ENCODE peak calls at places on chromosome 1, in six cellular contexts. One of them, this sample, is unnamed.

GRCh38 chr1:45266151-45266801 is 59.9 kb upstream of the ZSWIM5 start:
- DNase-seq in esophagus muscularis mucosa: no peak
- DNase-seq in uterus: peak
- DNase-seq in left ventricle myocardium inferior: peak
- DNase-seq in psoas muscle: peak
- DNase-seq in fibroblast of lung: peak
- DNase-seq in this sample: no peak

GRCh38 chr1:198333744-198334143 is 176.9 kb downstream of the NEK7 start:
- DNase-seq in fibroblast of lung: peak
- DNase-seq in psoas muscle: no peak
- DNase-seq in left ventricle myocardium inferior: no peak
- DNase-seq in esophagus muscularis mucosa: no peak
- DNase-seq in uterus: no peak
- DNase-seq in this sample: no peak

GRCh38 chr1:65343286-65343685 is 33.9 kb downstream of the DNAJC6 start:
- DNase-seq in uterus: no peak
- DNase-seq in fibroblast of lung: peak
- DNase-seq in left ventricle myocardium inferior: no peak
- DNase-seq in psoas muscle: no peak
- DNase-seq in esophagus muscularis mucosa: peak
- DNase-seq in this sample: no peak

GRCh38 chr1:91555821-91556531 is 55.3 kb downstream of the CDC7 start:
- DNase-seq in psoas muscle: no peak
- DNase-seq in uterus: no peak
- DNase-seq in left ventricle myocardium inferior: no peak
- DNase-seq in esophagus muscularis mucosa: peak
- DNase-seq in fibroblast of lung: peak
- DNase-seq in this sample: peak

GRCh38 chr1:193919827-193920226 is 733.4 kb upstream of the B3GALT2 start:
- DNase-seq in uterus: no peak
- DNase-seq in psoas muscle: no peak
- DNase-seq in esophagus muscularis mucosa: no peak
- DNase-seq in left ventricle myocardium inferior: no peak
- DNase-seq in fibroblast of lung: peak
- DNase-seq in this sample: no peak

GRCh38 chr1:181106479-181106878 is 18.0 kb downstream of the IER5 start:
- DNase-seq in left ventricle myocardium inferior: no peak
- DNase-seq in fibroblast of lung: no peak
- DNase-seq in esophagus muscularis mucosa: no peak
- DNase-seq in psoas muscle: no peak
- DNase-seq in uterus: no peak
- DNase-seq in this sample: no peak

GRCh38 chr1:20600156-20600555 is 11.3 kb downstream of the CDA start:
- DNase-seq in esophagus muscularis mucosa: no peak
- DNase-seq in psoas muscle: no peak
- DNase-seq in uterus: no peak
- DNase-seq in fibroblast of lung: no peak
- DNase-seq in left ventricle myocardium inferior: no peak
- DNase-seq in this sample: no peak

GRCh38 chr1:185393205-185393604 is 76.2 kb upstream of the IVNS1ABP start:
- DNase-seq in esophagus muscularis mucosa: no peak
- DNase-seq in fibroblast of lung: no peak
- DNase-seq in psoas muscle: no peak
- DNase-seq in left ventricle myocardium inferior: no peak
- DNase-seq in uterus: no peak
- DNase-seq in this sample: no peak

GRCh38 chr1:115949156-115949555 is 27.2 kb upstream of the SLC22A15 start:
- DNase-seq in uterus: no peak
- DNase-seq in esophagus muscularis mucosa: no peak
- DNase-seq in left ventricle myocardium inferior: no peak
- DNase-seq in fibroblast of lung: no peak
- DNase-seq in psoas muscle: no peak
- DNase-seq in this sample: no peak

GRCh38 chr1:47782414-47783165 is 214.6 kb downstream of the TRABD2B start:
- DNase-seq in left ventricle myocardium inferior: no peak
- DNase-seq in fibroblast of lung: no peak
- DNase-seq in psoas muscle: peak
- DNase-seq in esophagus muscularis mucosa: no peak
- DNase-seq in uterus: no peak
- DNase-seq in this sample: no peak

GRCh38 chr1:167538657-167539056 is 14.9 kb downstream of the CREG1 start:
- DNase-seq in psoas muscle: no peak
- DNase-seq in left ventricle myocardium inferior: no peak
- DNase-seq in fibroblast of lung: no peak
- DNase-seq in uterus: no peak
- DNase-seq in esophagus muscularis mucosa: no peak
- DNase-seq in this sample: no peak

GRCh38 chr1:164660415-164661174 is 101.6 kb downstream of the PBX1 start:
- DNase-seq in fibroblast of lung: peak
- DNase-seq in left ventricle myocardium inferior: no peak
- DNase-seq in esophagus muscularis mucosa: no peak
- DNase-seq in uterus: no peak
- DNase-seq in psoas muscle: no peak
- DNase-seq in this sample: peak

GRCh38 chr1:204150702-204151561 is 912 bp downstream of the ETNK2 start:
- DNase-seq in esophagus muscularis mucosa: no peak
- DNase-seq in fibroblast of lung: no peak
- DNase-seq in uterus: peak
- DNase-seq in left ventricle myocardium inferior: no peak
- DNase-seq in psoas muscle: peak
- DNase-seq in this sample: no peak

GRCh38 chr1:234874291-234875288 is 254.0 kb downstream of the TOMM20 start:
- DNase-seq in psoas muscle: no peak
- DNase-seq in left ventricle myocardium inferior: no peak
- DNase-seq in fibroblast of lung: no peak
- DNase-seq in uterus: no peak
- DNase-seq in esophagus muscularis mucosa: no peak
- DNase-seq in this sample: no peak

GRCh38 chr1:41588334-41588875 is 103.9 kb upstream of the EDN2 start:
- DNase-seq in esophagus muscularis mucosa: no peak
- DNase-seq in psoas muscle: no peak
- DNase-seq in left ventricle myocardium inferior: no peak
- DNase-seq in uterus: no peak
- DNase-seq in fibroblast of lung: no peak
- DNase-seq in this sample: no peak

GRCh38 chr1:98706173-98706848 is 44.8 kb downstream of the SNX7 start:
- DNase-seq in uterus: no peak
- DNase-seq in fibroblast of lung: peak
- DNase-seq in esophagus muscularis mucosa: no peak
- DNase-seq in psoas muscle: no peak
- DNase-seq in left ventricle myocardium inferior: no peak
- DNase-seq in this sample: no peak

GRCh38 chr1:89396902-89397301 is 33.0 kb downstream of the GBP6 start:
- DNase-seq in fibroblast of lung: no peak
- DNase-seq in psoas muscle: no peak
- DNase-seq in left ventricle myocardium inferior: no peak
- DNase-seq in uterus: no peak
- DNase-seq in esophagus muscularis mucosa: no peak
- DNase-seq in this sample: no peak

GRCh38 chr1:80158771-80159170 is 1152.2 kb upstream of the ADGRL4 start:
- DNase-seq in left ventricle myocardium inferior: no peak
- DNase-seq in esophagus muscularis mucosa: no peak
- DNase-seq in fibroblast of lung: no peak
- DNase-seq in psoas muscle: no peak
- DNase-seq in uterus: no peak
- DNase-seq in this sample: no peak

GRCh38 chr1:149849947-149850360 is 49.4 kb upstream of the BOLA1 start:
- DNase-seq in fibroblast of lung: peak
- DNase-seq in esophagus muscularis mucosa: no peak
- DNase-seq in uterus: no peak
- DNase-seq in left ventricle myocardium inferior: no peak
- DNase-seq in psoas muscle: no peak
- DNase-seq in this sample: peak

GRCh38 chr1:246091477-246091876 is 415.6 kb downstream of the SMYD3 start:
- DNase-seq in esophagus muscularis mucosa: no peak
- DNase-seq in fibroblast of lung: peak
- DNase-seq in left ventricle myocardium inferior: no peak
- DNase-seq in psoas muscle: no peak
- DNase-seq in uterus: no peak
- DNase-seq in this sample: no peak

GRCh38 chr1:110094931-110095654 is 17.1 kb upstream of the UBL4B start:
- DNase-seq in uterus: no peak
- DNase-seq in psoas muscle: no peak
- DNase-seq in esophagus muscularis mucosa: no peak
- DNase-seq in fibroblast of lung: no peak
- DNase-seq in left ventricle myocardium inferior: no peak
- DNase-seq in this sample: no peak

GRCh38 chr1:26328597-26328996 is 10.8 kb downstream of the CD52 start:
- DNase-seq in esophagus muscularis mucosa: no peak
- DNase-seq in left ventricle myocardium inferior: no peak
- DNase-seq in uterus: no peak
- DNase-seq in fibroblast of lung: no peak
- DNase-seq in psoas muscle: no peak
- DNase-seq in this sample: no peak

GRCh38 chr1:26324550-26324949 is 6.8 kb downstream of the CD52 start:
- DNase-seq in left ventricle myocardium inferior: no peak
- DNase-seq in fibroblast of lung: no peak
- DNase-seq in psoas muscle: no peak
- DNase-seq in esophagus muscularis mucosa: no peak
- DNase-seq in uterus: no peak
- DNase-seq in this sample: no peak

GRCh38 chr1:26330276-26330675 is 12.5 kb downstream of the CD52 start:
- DNase-seq in psoas muscle: no peak
- DNase-seq in uterus: no peak
- DNase-seq in left ventricle myocardium inferior: no peak
- DNase-seq in fibroblast of lung: no peak
- DNase-seq in esophagus muscularis mucosa: no peak
- DNase-seq in this sample: no peak

GRCh38 chr1:26323382-26323781 is 5.6 kb downstream of the CD52 start:
- DNase-seq in fibroblast of lung: no peak
- DNase-seq in left ventricle myocardium inferior: no peak
- DNase-seq in psoas muscle: no peak
- DNase-seq in uterus: no peak
- DNase-seq in esophagus muscularis mucosa: no peak
- DNase-seq in this sample: no peak

GRCh38 chr1:26327956-26328362 is 10.2 kb downstream of the CD52 start:
- DNase-seq in uterus: no peak
- DNase-seq in fibroblast of lung: no peak
- DNase-seq in psoas muscle: no peak
- DNase-seq in left ventricle myocardium inferior: no peak
- DNase-seq in esophagus muscularis mucosa: no peak
- DNase-seq in this sample: no peak
- TF ChIP-seq CTCF in uterus: no peak
- TF ChIP-seq CTCF in fibroblast of lung: no peak
- TF ChIP-seq CTCF in psoas muscle: no peak
- TF ChIP-seq CTCF in left ventricle myocardium inferior: no peak
- TF ChIP-seq CTCF in esophagus muscularis mucosa: no peak
- TF ChIP-seq CTCF in this sample: no peak

GRCh38 chr1:154157520-154158306 is 2.8 kb upstream of the NUP210L start:
- DNase-seq in esophagus muscularis mucosa: no peak
- DNase-seq in psoas muscle: no peak
- DNase-seq in left ventricle myocardium inferior: no peak
- DNase-seq in uterus: peak
- DNase-seq in fibroblast of lung: peak
- DNase-seq in this sample: peak
- H3K4me3 ChIP-seq in esophagus muscularis mucosa: no peak
- H3K4me3 ChIP-seq in psoas muscle: no peak
- H3K4me3 ChIP-seq in left ventricle myocardium inferior: no peak
- H3K4me3 ChIP-seq in uterus: no peak
- H3K4me3 ChIP-seq in fibroblast of lung: no peak
- H3K4me3 ChIP-seq in this sample: no peak

GRCh38 chr1:50967416-50968020 is 2.5 kb upstream of the CDKN2C start:
- DNase-seq in psoas muscle: no peak
- DNase-seq in left ventricle myocardium inferior: no peak
- DNase-seq in fibroblast of lung: no peak
- DNase-seq in uterus: no peak
- DNase-seq in esophagus muscularis mucosa: no peak
- DNase-seq in this sample: peak
- TF ChIP-seq CTCF in psoas muscle: no peak
- TF ChIP-seq CTCF in left ventricle myocardium inferior: no peak
- TF ChIP-seq CTCF in fibroblast of lung: no peak
- TF ChIP-seq CTCF in uterus: no peak
- TF ChIP-seq CTCF in esophagus muscularis mucosa: no peak
- TF ChIP-seq CTCF in this sample: no peak

GRCh38 chr1:112855152-112855836 is 100.7 kb downstream of the SLC16A1 start:
- DNase-seq in psoas muscle: no peak
- DNase-seq in left ventricle myocardium inferior: no peak
- DNase-seq in uterus: no peak
- DNase-seq in fibroblast of lung: no peak
- DNase-seq in esophagus muscularis mucosa: no peak
- DNase-seq in this sample: no peak
- H3K4me3 ChIP-seq in psoas muscle: peak
- H3K4me3 ChIP-seq in left ventricle myocardium inferior: peak
- H3K4me3 ChIP-seq in uterus: no peak
- H3K4me3 ChIP-seq in fibroblast of lung: peak
- H3K4me3 ChIP-seq in esophagus muscularis mucosa: peak
- H3K4me3 ChIP-seq in this sample: no peak

DNA sequence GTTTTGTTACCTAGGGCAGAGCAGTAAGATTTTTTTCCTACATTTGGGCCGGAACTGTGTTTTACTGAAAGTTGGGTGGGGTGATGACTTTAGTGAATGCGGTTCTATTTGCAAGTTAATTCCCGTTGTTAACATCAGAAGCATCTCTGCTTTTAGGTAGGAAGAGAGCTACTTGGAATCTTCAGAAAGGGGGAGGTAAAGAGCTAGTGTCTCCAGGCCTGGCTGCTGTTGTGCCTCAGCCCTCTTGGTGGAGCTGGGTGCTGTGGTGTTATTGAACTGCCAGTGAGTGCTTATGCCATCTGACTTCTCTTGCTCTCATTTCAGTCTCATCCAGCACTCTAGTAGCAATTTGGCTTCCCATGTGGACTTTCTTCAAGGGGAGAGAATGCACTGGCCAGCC is 3.4 kb downstream of the KDM4A start:
- DNase-seq in left ventricle myocardium inferior: no peak
- DNase-seq in esophagus muscularis mucosa: no peak
- DNase-seq in fibroblast of lung: no peak
- DNase-seq in uterus: no peak
- DNase-seq in psoas muscle: no peak
- DNase-seq in this sample: peak
- TF ChIP-seq CTCF in left ventricle myocardium inferior: no peak
- TF ChIP-seq CTCF in esophagus muscularis mucosa: peak
- TF ChIP-seq CTCF in fibroblast of lung: peak
- TF ChIP-seq CTCF in uterus: no peak
- TF ChIP-seq CTCF in psoas muscle: no peak
- TF ChIP-seq CTCF in this sample: peak

GRCh38 chr1:111777301-111777700 is 21.6 kb downstream of the DDX20 start:
- DNase-seq in fibroblast of lung: no peak
- DNase-seq in psoas muscle: no peak
- DNase-seq in esophagus muscularis mucosa: no peak
- DNase-seq in left ventricle myocardium inferior: no peak
- DNase-seq in uterus: no peak
- DNase-seq in this sample: no peak
- H3K4me3 ChIP-seq in fibroblast of lung: no peak
- H3K4me3 ChIP-seq in psoas muscle: no peak
- H3K4me3 ChIP-seq in esophagus muscularis mucosa: no peak
- H3K4me3 ChIP-seq in left ventricle myocardium inferior: no peak
- H3K4me3 ChIP-seq in uterus: no peak
- H3K4me3 ChIP-seq in this sample: no peak

This sample was measured in GM12865.